ENCODE peak calls at places on chromosomes 16 and 17, in seven cellular contexts. S is cerebellar nuclear complex, T is lung, U is brain microvascular endothelial cell, Z is 8988T, I is type B pancreatic cell, C is retina. G is an unnamed sample.

GRCh38 chr16:64657316-64658011 is 464.4 kb downstream of the CDH11 start:
- DNase-seq in C (no peak), S (no peak), Z (no peak), T (no peak), U (peak), I (no peak), G (no peak)

GRCh38 chr17:34386925-34387550 is 24.0 kb upstream of the CCL1 start:
- DNase-seq in T (no peak), U (no peak), C (no peak), I (no peak), Z (no peak), S (no peak), G (no peak)

GRCh38 chr16:9337262-9338032 is 246.0 kb downstream of the HAPSTR1 start:
- DNase-seq in C (no peak), T (no peak), I (no peak), U (no peak), S (no peak), Z (no peak), G (no peak)

GRCh38 chr16:80663078-80663477 is 122.3 kb downstream of the DYNLRB2 start:
- DNase-seq in C (no peak), I (no peak), U (no peak), T (no peak), Z (no peak), S (no peak), G (no peak)

GRCh38 chr17:35448214-35448898 is at the start of gene SLFN13:
- DNase-seq in T (peak), Z (peak), S (no peak), U (peak), I (no peak), C (peak), G (peak)

GRCh38 chr17:67606896-67607604 is 110.7 kb upstream of the NOL11 start:
- DNase-seq in I (no peak), Z (no peak), C (no peak), S (no peak), T (no peak), U (no peak), G (no peak)

GRCh38 chr17:77323413-77324171 is 182.8 kb downstream of the SEC14L1 start:
- DNase-seq in S (no peak), U (no peak), T (no peak), Z (no peak), C (no peak), I (peak), G (no peak)

GRCh38 chr16:88941051-88941932 is 35.7 kb downstream of the CBFA2T3 start:
- DNase-seq in T (no peak), S (no peak), U (no peak), C (no peak), I (no peak), Z (no peak), G (no peak)

GRCh38 chr16:27779719-27780161 is 229.8 kb downstream of the KATNIP start:
- DNase-seq in U (peak), Z (peak), T (peak), C (peak), S (no peak), I (no peak), G (no peak)

GRCh38 chr16:84085774-84086173 is 31.0 kb downstream of the MBTPS1 start:
- DNase-seq in Z (no peak), T (no peak), I (no peak), S (no peak), U (no peak), C (no peak), G (no peak)

GRCh38 chr17:31919802-31920525 is 16.8 kb upstream of the SUZ12 start:
- DNase-seq in S (no peak), U (no peak), T (no peak), C (no peak), Z (no peak), I (no peak), G (peak)

GRCh38 chr16:25143898-25144297 is 32.4 kb downstream of the LCMT1 start:
- DNase-seq in T (no peak), I (no peak), S (no peak), Z (no peak), U (no peak), C (no peak), G (no peak)

GRCh38 chr16:75552951-75553350 is 3.1 kb downstream of the TMEM231 start:
- DNase-seq in S (no peak), I (no peak), T (no peak), U (no peak), Z (no peak), C (no peak), G (no peak)

GRCh38 chr16:80703391-80704071 is 100.9 kb downstream of the CDYL2 start:
- DNase-seq in Z (no peak), I (no peak), C (no peak), U (no peak), T (peak), S (no peak), G (no peak)

GRCh38 chr17:71682174-71682494 is 438.7 kb upstream of the SOX9 start:
- DNase-seq in C (no peak), I (no peak), S (no peak), Z (no peak), U (no peak), T (no peak), G (no peak)